ENCODE peak calls at places on chromosomes 1 and 21, in nine cellular contexts. One of them, this sample, is unnamed.

GRCh38 chr1:33455537-33456301 is 16.7 kb upstream of the ZSCAN20 start:
- DNase-seq in body of pancreas: peak
- DNase-seq in suprapubic skin: no peak
- DNase-seq in K562: peak
- DNase-seq in uterus: peak
- DNase-seq in right lobe of liver: no peak
- DNase-seq in lower leg skin: no peak
- DNase-seq in ovary: peak
- DNase-seq in prostate gland: peak
- DNase-seq in this sample: no peak

GRCh38 chr1:209839875-209840491 is 12.2 kb downstream of the UTP25 start:
- DNase-seq in body of pancreas: no peak
- DNase-seq in suprapubic skin: no peak
- DNase-seq in K562: no peak
- DNase-seq in uterus: no peak
- DNase-seq in right lobe of liver: no peak
- DNase-seq in lower leg skin: no peak
- DNase-seq in ovary: no peak
- DNase-seq in prostate gland: no peak
- DNase-seq in this sample: peak

GRCh38 chr21:22813201-22813600 is 1815.0 kb downstream of the NCAM2 start:
- DNase-seq in body of pancreas: no peak
- DNase-seq in suprapubic skin: no peak
- DNase-seq in K562: no peak
- DNase-seq in uterus: no peak
- DNase-seq in right lobe of liver: no peak
- DNase-seq in lower leg skin: no peak
- DNase-seq in ovary: no peak
- DNase-seq in prostate gland: no peak
- DNase-seq in this sample: no peak

GRCh38 chr1:39675220-39675619 is 3.3 kb upstream of the NT5C1A start:
- DNase-seq in body of pancreas: peak
- DNase-seq in suprapubic skin: no peak
- DNase-seq in K562: no peak
- DNase-seq in uterus: no peak
- DNase-seq in right lobe of liver: no peak
- DNase-seq in lower leg skin: no peak
- DNase-seq in ovary: no peak
- DNase-seq in prostate gland: no peak
- DNase-seq in this sample: no peak

GRCh38 chr1:46556822-46557221 is 5.4 kb upstream of the KNCN start:
- DNase-seq in body of pancreas: no peak
- DNase-seq in suprapubic skin: peak
- DNase-seq in K562: no peak
- DNase-seq in uterus: no peak
- DNase-seq in right lobe of liver: no peak
- DNase-seq in lower leg skin: no peak
- DNase-seq in ovary: no peak
- DNase-seq in prostate gland: no peak
- DNase-seq in this sample: peak

GRCh38 chr1:87757700-87758099 is 429.0 kb downstream of the LMO4 start:
- DNase-seq in body of pancreas: no peak
- DNase-seq in suprapubic skin: no peak
- DNase-seq in K562: peak
- DNase-seq in uterus: no peak
- DNase-seq in right lobe of liver: no peak
- DNase-seq in lower leg skin: no peak
- DNase-seq in ovary: no peak
- DNase-seq in prostate gland: no peak
- DNase-seq in this sample: no peak

GRCh38 chr1:29698033-29698432 is 461.7 kb downstream of the PTPRU start:
- DNase-seq in body of pancreas: no peak
- DNase-seq in suprapubic skin: no peak
- DNase-seq in K562: peak
- DNase-seq in uterus: no peak
- DNase-seq in right lobe of liver: peak
- DNase-seq in lower leg skin: no peak
- DNase-seq in ovary: no peak
- DNase-seq in prostate gland: no peak
- DNase-seq in this sample: peak

GRCh38 chr1:203454986-203455471 is 20.6 kb upstream of the PRELP start:
- DNase-seq in body of pancreas: no peak
- DNase-seq in suprapubic skin: peak
- DNase-seq in K562: no peak
- DNase-seq in uterus: no peak
- DNase-seq in right lobe of liver: no peak
- DNase-seq in lower leg skin: no peak
- DNase-seq in ovary: no peak
- DNase-seq in prostate gland: no peak
- DNase-seq in this sample: no peak

GRCh38 chr1:8733463-8733862 is 84.0 kb downstream of the RERE start:
- DNase-seq in body of pancreas: no peak
- DNase-seq in suprapubic skin: no peak
- DNase-seq in K562: no peak
- DNase-seq in uterus: no peak
- DNase-seq in right lobe of liver: no peak
- DNase-seq in lower leg skin: no peak
- DNase-seq in ovary: no peak
- DNase-seq in prostate gland: peak
- DNase-seq in this sample: no peak

GRCh38 chr1:15454256-15454655 is 2.3 kb upstream of the CELA2A start:
- DNase-seq in body of pancreas: peak
- DNase-seq in suprapubic skin: no peak
- DNase-seq in K562: no peak
- DNase-seq in uterus: no peak
- DNase-seq in right lobe of liver: no peak
- DNase-seq in lower leg skin: no peak
- DNase-seq in ovary: no peak
- DNase-seq in prostate gland: no peak
- DNase-seq in this sample: no peak

DNA sequence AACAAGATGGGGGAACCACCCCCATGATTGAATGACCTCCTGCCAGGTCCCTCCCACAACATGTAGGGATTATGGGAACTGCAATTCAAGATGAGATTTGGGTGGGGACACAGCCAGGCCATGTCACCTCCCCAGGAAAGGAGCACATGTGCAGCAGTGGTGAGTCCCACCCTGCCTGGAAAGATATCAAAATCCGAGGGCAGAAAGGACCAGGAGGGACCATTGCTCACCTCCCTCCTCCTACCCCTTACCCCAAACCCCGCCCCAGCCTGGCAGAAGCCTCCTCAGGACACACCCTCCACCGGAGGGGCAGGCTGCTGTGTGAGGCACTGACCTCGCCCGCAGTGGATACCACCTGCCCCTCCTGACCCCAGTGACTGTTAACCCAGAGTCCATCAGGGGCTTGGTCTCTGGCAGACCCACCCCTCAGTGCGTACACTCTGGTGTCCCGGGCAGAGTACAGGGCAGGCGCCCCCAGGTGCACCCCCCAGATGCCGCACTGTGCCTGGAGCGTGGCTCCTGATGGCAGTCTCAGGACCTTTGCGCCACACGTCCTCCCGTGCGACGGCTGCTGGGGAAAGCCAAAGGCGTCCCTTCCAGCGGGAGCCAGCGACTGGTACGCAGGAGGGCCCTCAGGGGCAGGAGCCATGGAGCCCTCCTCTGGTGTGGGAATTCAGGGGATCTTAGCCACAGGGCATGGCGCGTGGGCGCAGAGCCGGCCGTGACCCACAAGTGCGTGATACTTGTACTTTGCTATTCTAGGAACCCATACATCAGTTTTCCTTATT is 20.9 kb downstream of the PDXK start:
- DNase-seq in body of pancreas: peak
- DNase-seq in suprapubic skin: no peak
- DNase-seq in K562: peak
- DNase-seq in uterus: no peak
- DNase-seq in right lobe of liver: no peak
- DNase-seq in lower leg skin: no peak
- DNase-seq in ovary: peak
- DNase-seq in prostate gland: no peak
- DNase-seq in this sample: peak
- TF ChIP-seq POLR2A in body of pancreas: no peak
- TF ChIP-seq POLR2A in suprapubic skin: no peak
- TF ChIP-seq POLR2A in K562: no peak
- TF ChIP-seq POLR2A in uterus: no peak
- TF ChIP-seq POLR2A in right lobe of liver: no peak
- TF ChIP-seq POLR2A in lower leg skin: no peak
- TF ChIP-seq POLR2A in ovary: no peak
- TF ChIP-seq POLR2A in prostate gland: no peak
- TF ChIP-seq POLR2A in this sample: no peak

DNA sequence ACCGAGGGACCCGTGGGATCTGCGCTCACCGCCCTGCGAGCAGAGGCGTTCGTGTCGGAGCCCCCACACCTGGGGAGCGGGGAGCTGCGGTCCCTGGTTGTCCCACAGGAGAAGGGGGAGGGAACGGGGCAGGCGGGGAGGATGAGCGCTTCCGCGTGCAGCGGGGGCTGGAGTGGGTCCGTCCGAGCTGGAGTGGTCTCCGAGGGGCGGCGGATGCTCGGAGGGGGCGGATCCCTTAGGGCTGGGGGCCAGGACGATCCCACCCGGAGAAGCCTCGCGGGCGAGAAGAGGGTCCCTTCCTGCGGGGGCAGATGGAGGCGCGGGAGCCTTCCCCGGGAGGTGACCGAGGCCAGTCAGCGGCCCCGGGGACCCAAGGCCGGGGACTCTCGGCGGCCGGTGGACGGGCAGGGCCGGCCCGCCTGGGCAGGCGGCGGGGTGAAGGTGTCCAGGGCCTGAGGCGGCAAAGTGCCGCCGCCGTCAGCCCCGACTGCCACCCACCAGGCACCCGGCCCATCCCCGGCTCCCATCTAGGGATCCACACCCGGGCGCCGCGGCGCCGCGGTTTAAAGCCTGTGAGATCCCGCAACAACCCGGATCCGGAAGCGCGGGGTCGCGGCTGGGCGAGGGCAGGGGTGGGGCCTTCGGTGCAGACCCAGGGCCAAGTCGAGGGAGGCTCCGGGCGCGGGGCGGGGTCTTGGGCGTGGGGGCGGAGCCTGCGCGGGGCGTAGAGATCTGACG is 5.3 kb upstream of the CCDC27 start:
- DNase-seq in body of pancreas: peak
- DNase-seq in suprapubic skin: peak
- DNase-seq in K562: peak
- DNase-seq in uterus: peak
- DNase-seq in right lobe of liver: peak
- DNase-seq in lower leg skin: peak
- DNase-seq in ovary: peak
- DNase-seq in prostate gland: peak
- DNase-seq in this sample: no peak
- TF ChIP-seq POLR2A in body of pancreas: peak
- TF ChIP-seq POLR2A in suprapubic skin: peak
- TF ChIP-seq POLR2A in K562: peak
- TF ChIP-seq POLR2A in uterus: no peak
- TF ChIP-seq POLR2A in right lobe of liver: no peak
- TF ChIP-seq POLR2A in lower leg skin: no peak
- TF ChIP-seq POLR2A in ovary: no peak
- TF ChIP-seq POLR2A in prostate gland: peak
- TF ChIP-seq POLR2A in this sample: no peak

GRCh38 chr1:154974086-154974807 is at the start of gene CKS1B:
- DNase-seq in body of pancreas: peak
- DNase-seq in suprapubic skin: peak
- DNase-seq in K562: peak
- DNase-seq in uterus: peak
- DNase-seq in right lobe of liver: peak
- DNase-seq in lower leg skin: peak
- DNase-seq in ovary: peak
- DNase-seq in prostate gland: peak
- DNase-seq in this sample: peak

GRCh38 chr1:154972517-154973343 is 1.8 kb upstream of the CKS1B start:
- DNase-seq in body of pancreas: peak
- DNase-seq in suprapubic skin: peak
- DNase-seq in K562: peak
- DNase-seq in uterus: peak
- DNase-seq in right lobe of liver: peak
- DNase-seq in lower leg skin: peak
- DNase-seq in ovary: peak
- DNase-seq in prostate gland: peak
- DNase-seq in this sample: peak

GRCh38 chr1:154972213-154972516 is 1.6 kb upstream of the SHC1 start:
- DNase-seq in body of pancreas: no peak
- DNase-seq in suprapubic skin: no peak
- DNase-seq in K562: no peak
- DNase-seq in uterus: no peak
- DNase-seq in right lobe of liver: no peak
- DNase-seq in lower leg skin: no peak
- DNase-seq in ovary: no peak
- DNase-seq in prostate gland: no peak
- DNase-seq in this sample: no peak

GRCh38 chr1:154974808-154975408 is 427 bp downstream of the CKS1B start:
- DNase-seq in body of pancreas: peak
- DNase-seq in suprapubic skin: peak
- DNase-seq in K562: peak
- DNase-seq in uterus: peak
- DNase-seq in right lobe of liver: peak
- DNase-seq in lower leg skin: peak
- DNase-seq in ovary: peak
- DNase-seq in prostate gland: peak
- DNase-seq in this sample: peak

DNA sequence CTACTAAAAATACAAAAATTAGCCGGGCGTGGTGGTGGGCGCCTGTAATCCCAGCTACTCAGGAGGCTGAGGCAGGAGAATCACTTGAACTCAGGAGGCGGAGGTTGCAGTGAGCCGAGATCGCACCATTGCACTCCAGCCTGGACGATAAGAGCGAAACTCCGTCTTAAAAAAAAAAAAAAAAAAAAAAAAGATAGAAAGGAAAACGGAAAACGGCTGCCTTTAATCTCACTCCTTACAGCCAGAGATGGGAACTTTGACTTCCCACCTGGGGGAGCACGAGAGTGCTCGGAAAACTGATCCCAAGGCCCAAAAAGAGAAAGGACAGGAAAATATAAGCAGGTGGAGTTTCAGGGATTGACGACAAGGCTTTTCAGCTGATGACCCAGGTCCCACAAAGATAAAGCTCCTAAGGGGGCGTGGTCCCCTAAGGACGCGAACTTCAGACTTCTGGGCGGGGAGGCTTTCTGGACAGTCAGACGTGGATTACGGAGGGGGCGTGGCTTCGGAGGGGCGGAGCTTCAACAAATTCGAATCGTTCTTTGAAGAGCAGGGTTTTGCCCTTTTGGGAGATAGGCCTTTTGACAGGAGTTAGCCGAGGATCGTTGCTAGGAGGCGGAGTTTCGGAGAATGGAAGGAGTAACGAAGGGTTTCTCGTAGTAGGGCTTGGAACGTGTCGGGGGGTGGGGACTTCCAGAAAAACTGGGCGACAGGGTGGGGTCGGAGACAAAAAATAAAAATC is 966 bp upstream of the CKS1B start:
- DNase-seq in body of pancreas: peak
- DNase-seq in suprapubic skin: peak
- DNase-seq in K562: peak
- DNase-seq in uterus: peak
- DNase-seq in right lobe of liver: peak
- DNase-seq in lower leg skin: peak
- DNase-seq in ovary: peak
- DNase-seq in prostate gland: peak
- DNase-seq in this sample: peak
- TF ChIP-seq POLR2A in body of pancreas: peak
- TF ChIP-seq POLR2A in suprapubic skin: peak
- TF ChIP-seq POLR2A in K562: peak
- TF ChIP-seq POLR2A in uterus: peak
- TF ChIP-seq POLR2A in right lobe of liver: peak
- TF ChIP-seq POLR2A in lower leg skin: no peak
- TF ChIP-seq POLR2A in ovary: peak
- TF ChIP-seq POLR2A in prostate gland: peak
- TF ChIP-seq POLR2A in this sample: peak

GRCh38 chr1:244862699-244863490 is 1.4 kb downstream of the HNRNPU start:
- DNase-seq in body of pancreas: peak
- DNase-seq in suprapubic skin: peak
- DNase-seq in K562: peak
- DNase-seq in uterus: peak
- DNase-seq in right lobe of liver: peak
- DNase-seq in lower leg skin: peak
- DNase-seq in ovary: peak
- DNase-seq in prostate gland: peak
- DNase-seq in this sample: peak
- TF ChIP-seq POLR2A in body of pancreas: peak
- TF ChIP-seq POLR2A in suprapubic skin: peak
- TF ChIP-seq POLR2A in K562: peak
- TF ChIP-seq POLR2A in uterus: peak
- TF ChIP-seq POLR2A in right lobe of liver: peak
- TF ChIP-seq POLR2A in lower leg skin: peak
- TF ChIP-seq POLR2A in ovary: peak
- TF ChIP-seq POLR2A in prostate gland: peak
- TF ChIP-seq POLR2A in this sample: peak